ENCODE peak calls at places on chromosomes 4 and X, in six cellular contexts. One of them, this sample, is unnamed.

GRCh38 chrX:119734897-119735339 is 23.5 kb upstream of the SOWAHD start:
- DNase-seq in IMR-90: no peak
- DNase-seq in H1: no peak
- DNase-seq in trophoblast cell: no peak
- DNase-seq in neuronal stem cell: no peak
- DNase-seq in mesenchymal stem cell: no peak
- DNase-seq in this sample: no peak

GRCh38 chrX:21658152-21658737 is at the start of gene KLHL34:
- DNase-seq in H1: no peak
- DNase-seq in neuronal stem cell: no peak
- DNase-seq in mesenchymal stem cell: no peak
- DNase-seq in trophoblast cell: no peak
- DNase-seq in IMR-90: no peak
- DNase-seq in this sample: no peak

GRCh38 chr4:74932832-74933561 is at the start of gene PARM1:
- DNase-seq in neuronal stem cell: peak
- DNase-seq in H1: peak
- DNase-seq in IMR-90: peak
- DNase-seq in trophoblast cell: peak
- DNase-seq in mesenchymal stem cell: peak
- DNase-seq in this sample: peak

GRCh38 chr4:16785800-16786527 is 112.5 kb downstream of the LDB2 start:
- DNase-seq in mesenchymal stem cell: peak
- DNase-seq in IMR-90: peak
- DNase-seq in neuronal stem cell: no peak
- DNase-seq in trophoblast cell: no peak
- DNase-seq in H1: no peak
- DNase-seq in this sample: no peak

GRCh38 chr4:25925486-25926201 is 11.6 kb downstream of the SMIM20 start:
- DNase-seq in trophoblast cell: peak
- DNase-seq in IMR-90: peak
- DNase-seq in H1: peak
- DNase-seq in neuronal stem cell: no peak
- DNase-seq in mesenchymal stem cell: peak
- DNase-seq in this sample: peak

GRCh38 chrX:46298821-46299220 is 246.4 kb downstream of the ZNF674 start:
- DNase-seq in trophoblast cell: no peak
- DNase-seq in H1: no peak
- DNase-seq in mesenchymal stem cell: no peak
- DNase-seq in neuronal stem cell: no peak
- DNase-seq in IMR-90: peak
- DNase-seq in this sample: no peak

GRCh38 chr4:177222776-177223175 is 86.9 kb upstream of the NEIL3 start:
- DNase-seq in H1: no peak
- DNase-seq in mesenchymal stem cell: no peak
- DNase-seq in trophoblast cell: no peak
- DNase-seq in IMR-90: no peak
- DNase-seq in neuronal stem cell: no peak
- DNase-seq in this sample: no peak

GRCh38 chr4:126223784-126224407 is 909.1 kb downstream of the FAT4 start:
- DNase-seq in H1: no peak
- DNase-seq in IMR-90: peak
- DNase-seq in neuronal stem cell: no peak
- DNase-seq in mesenchymal stem cell: peak
- DNase-seq in trophoblast cell: peak
- DNase-seq in this sample: no peak

GRCh38 chrX:29687687-29688086 is 527.7 kb upstream of the MAGEB2 start:
- DNase-seq in neuronal stem cell: no peak
- DNase-seq in H1: no peak
- DNase-seq in mesenchymal stem cell: peak
- DNase-seq in trophoblast cell: no peak
- DNase-seq in IMR-90: peak
- DNase-seq in this sample: no peak

GRCh38 chr4:32841217-32841616 is 2121.0 kb downstream of the PCDH7 start:
- DNase-seq in H1: no peak
- DNase-seq in trophoblast cell: no peak
- DNase-seq in neuronal stem cell: no peak
- DNase-seq in IMR-90: no peak
- DNase-seq in mesenchymal stem cell: no peak
- DNase-seq in this sample: no peak

GRCh38 chr4:5940470-5941203 is 47.8 kb upstream of the CRMP1 start:
- DNase-seq in neuronal stem cell: no peak
- DNase-seq in mesenchymal stem cell: peak
- DNase-seq in IMR-90: peak
- DNase-seq in trophoblast cell: no peak
- DNase-seq in H1: no peak
- DNase-seq in this sample: peak

GRCh38 chr4:85591361-85592098 is 116.6 kb downstream of the ARHGAP24 start:
- DNase-seq in trophoblast cell: peak
- DNase-seq in neuronal stem cell: no peak
- DNase-seq in mesenchymal stem cell: peak
- DNase-seq in IMR-90: no peak
- DNase-seq in H1: no peak
- DNase-seq in this sample: no peak

GRCh38 chr4:74395633-74396032 is 30.7 kb downstream of the EREG start:
- DNase-seq in neuronal stem cell: no peak
- DNase-seq in trophoblast cell: no peak
- DNase-seq in mesenchymal stem cell: peak
- DNase-seq in H1: no peak
- DNase-seq in IMR-90: peak
- DNase-seq in this sample: no peak

GRCh38 chr4:40980318-40980883 is 230.6 kb downstream of the NSUN7 start:
- DNase-seq in trophoblast cell: peak
- DNase-seq in mesenchymal stem cell: peak
- DNase-seq in IMR-90: no peak
- DNase-seq in H1: no peak
- DNase-seq in neuronal stem cell: no peak
- DNase-seq in this sample: no peak

GRCh38 chr4:40475609-40476008 is 140.5 kb downstream of the CHRNA9 start:
- DNase-seq in H1: no peak
- DNase-seq in trophoblast cell: no peak
- DNase-seq in IMR-90: no peak
- DNase-seq in mesenchymal stem cell: no peak
- DNase-seq in neuronal stem cell: no peak
- DNase-seq in this sample: no peak

GRCh38 chr4:148062301-148062950 is 330.5 kb downstream of the ARHGAP10 start:
- DNase-seq in IMR-90: no peak
- DNase-seq in H1: no peak
- DNase-seq in mesenchymal stem cell: no peak
- DNase-seq in neuronal stem cell: no peak
- DNase-seq in trophoblast cell: no peak
- DNase-seq in this sample: no peak

GRCh38 chr4:172481802-172482508 is 668.8 kb downstream of the GALNTL6 start:
- DNase-seq in trophoblast cell: no peak
- DNase-seq in mesenchymal stem cell: no peak
- DNase-seq in IMR-90: no peak
- DNase-seq in neuronal stem cell: no peak
- DNase-seq in H1: no peak
- DNase-seq in this sample: no peak

GRCh38 chrX:130770615-130771014 is 132.4 kb downstream of the ENOX2 start:
- DNase-seq in mesenchymal stem cell: peak
- DNase-seq in IMR-90: peak
- DNase-seq in H1: no peak
- DNase-seq in neuronal stem cell: no peak
- DNase-seq in trophoblast cell: no peak
- DNase-seq in this sample: no peak

GRCh38 chr4:124833831-124834505 is 121.4 kb upstream of the ANKRD50 start:
- DNase-seq in H1: no peak
- DNase-seq in neuronal stem cell: no peak
- DNase-seq in mesenchymal stem cell: no peak
- DNase-seq in IMR-90: no peak
- DNase-seq in trophoblast cell: peak
- DNase-seq in this sample: no peak

GRCh38 chr4:169665039-169665732 is 44.8 kb downstream of the CLCN3 start:
- DNase-seq in mesenchymal stem cell: no peak
- DNase-seq in neuronal stem cell: no peak
- DNase-seq in IMR-90: no peak
- DNase-seq in trophoblast cell: no peak
- DNase-seq in H1: no peak
- DNase-seq in this sample: no peak

GRCh38 chr4:46931981-46932380 is 22.9 kb upstream of the COX7B2 start:
- DNase-seq in H1: no peak
- DNase-seq in mesenchymal stem cell: peak
- DNase-seq in IMR-90: peak
- DNase-seq in trophoblast cell: peak
- DNase-seq in neuronal stem cell: peak
- DNase-seq in this sample: peak

GRCh38 chr4:81905966-81906365 is 434.3 kb upstream of the RASGEF1B start:
- DNase-seq in IMR-90: no peak
- DNase-seq in neuronal stem cell: no peak
- DNase-seq in trophoblast cell: no peak
- DNase-seq in mesenchymal stem cell: no peak
- DNase-seq in H1: no peak
- DNase-seq in this sample: no peak

GRCh38 chr4:156798438-156798837 is 173.2 kb downstream of the PDGFC start:
- DNase-seq in mesenchymal stem cell: no peak
- DNase-seq in neuronal stem cell: no peak
- DNase-seq in H1: no peak
- DNase-seq in IMR-90: no peak
- DNase-seq in trophoblast cell: no peak
- DNase-seq in this sample: no peak

GRCh38 chr4:141538001-141538400 is 98.4 kb upstream of the IL15 start:
- DNase-seq in IMR-90: no peak
- DNase-seq in H1: no peak
- DNase-seq in mesenchymal stem cell: no peak
- DNase-seq in trophoblast cell: no peak
- DNase-seq in neuronal stem cell: no peak
- DNase-seq in this sample: no peak

GRCh38 chr4:141534985-141535384 is 101.4 kb upstream of the IL15 start:
- DNase-seq in IMR-90: peak
- DNase-seq in trophoblast cell: no peak
- DNase-seq in H1: no peak
- DNase-seq in neuronal stem cell: no peak
- DNase-seq in mesenchymal stem cell: no peak
- DNase-seq in this sample: no peak

GRCh38 chr4:141543176-141543575 is 93.2 kb upstream of the IL15 start:
- DNase-seq in neuronal stem cell: no peak
- DNase-seq in IMR-90: no peak
- DNase-seq in trophoblast cell: no peak
- DNase-seq in mesenchymal stem cell: no peak
- DNase-seq in H1: no peak
- DNase-seq in this sample: no peak

GRCh38 chr4:141541851-141542250 is 94.5 kb upstream of the IL15 start:
- DNase-seq in neuronal stem cell: no peak
- DNase-seq in IMR-90: peak
- DNase-seq in mesenchymal stem cell: peak
- DNase-seq in trophoblast cell: no peak
- DNase-seq in H1: no peak
- DNase-seq in this sample: no peak

DNA sequence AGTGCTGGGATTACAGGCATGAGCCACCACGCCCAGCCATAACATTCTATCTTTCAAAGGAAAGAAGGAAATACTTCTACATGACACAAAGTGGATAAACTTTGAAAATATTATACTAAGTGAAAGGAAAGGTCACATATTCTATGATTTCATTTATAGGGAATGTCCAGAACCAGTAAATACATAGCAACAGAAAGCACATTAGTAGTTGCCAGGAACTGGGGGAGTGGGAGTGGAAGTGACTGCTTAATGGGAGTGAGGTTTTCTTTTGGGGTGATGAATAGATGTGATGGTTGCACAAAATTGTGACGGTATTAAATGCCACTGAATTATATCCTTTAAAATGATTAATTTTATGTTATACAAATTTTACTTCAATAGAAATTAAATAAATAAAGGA is 95.7 kb upstream of the IL15 start:
- DNase-seq in trophoblast cell: no peak
- DNase-seq in mesenchymal stem cell: peak
- DNase-seq in neuronal stem cell: no peak
- DNase-seq in H1: no peak
- DNase-seq in IMR-90: peak
- DNase-seq in this sample: no peak
- H4K91ac ChIP-seq in trophoblast cell: no peak
- H4K91ac ChIP-seq in mesenchymal stem cell: no peak
- H4K91ac ChIP-seq in neuronal stem cell: no peak
- H4K91ac ChIP-seq in H1: no peak
- H4K91ac ChIP-seq in IMR-90: no peak
- H4K91ac ChIP-seq in this sample: no peak

GRCh38 chr4:185383451-185383850 is 12.3 kb downstream of the LRP2BP start:
- DNase-seq in mesenchymal stem cell: no peak
- DNase-seq in neuronal stem cell: no peak
- DNase-seq in H1: no peak
- DNase-seq in trophoblast cell: peak
- DNase-seq in IMR-90: no peak
- DNase-seq in this sample: no peak
- H3K4me2 ChIP-seq in mesenchymal stem cell: no peak
- H3K4me2 ChIP-seq in neuronal stem cell: no peak
- H3K4me2 ChIP-seq in H1: no peak
- H3K4me2 ChIP-seq in trophoblast cell: no peak
- H3K4me2 ChIP-seq in IMR-90: no peak
- H3K4me2 ChIP-seq in this sample: no peak

GRCh38 chr4:39053983-39054382 is 8.0 kb upstream of the KLHL5 start:
- DNase-seq in H1: no peak
- DNase-seq in trophoblast cell: no peak
- DNase-seq in neuronal stem cell: no peak
- DNase-seq in IMR-90: no peak
- DNase-seq in mesenchymal stem cell: no peak
- DNase-seq in this sample: no peak

GRCh38 chr4:39048291-39048690 is 13.7 kb upstream of the KLHL5 start:
- DNase-seq in trophoblast cell: no peak
- DNase-seq in neuronal stem cell: no peak
- DNase-seq in mesenchymal stem cell: peak
- DNase-seq in H1: no peak
- DNase-seq in IMR-90: peak
- DNase-seq in this sample: no peak

GRCh38 chr4:39051454-39051853 is 10.6 kb upstream of the KLHL5 start:
- DNase-seq in trophoblast cell: no peak
- DNase-seq in IMR-90: no peak
- DNase-seq in neuronal stem cell: no peak
- DNase-seq in mesenchymal stem cell: no peak
- DNase-seq in H1: no peak
- DNase-seq in this sample: no peak

GRCh38 chr4:39047691-39048090 is 14.3 kb upstream of the KLHL5 start:
- DNase-seq in IMR-90: peak
- DNase-seq in mesenchymal stem cell: peak
- DNase-seq in neuronal stem cell: no peak
- DNase-seq in trophoblast cell: no peak
- DNase-seq in H1: no peak
- DNase-seq in this sample: no peak

GRCh38 chr4:39050590-39050989 is 11.4 kb upstream of the KLHL5 start:
- DNase-seq in mesenchymal stem cell: no peak
- DNase-seq in IMR-90: no peak
- DNase-seq in trophoblast cell: no peak
- DNase-seq in H1: no peak
- DNase-seq in neuronal stem cell: no peak
- DNase-seq in this sample: no peak
- H4K91ac ChIP-seq in mesenchymal stem cell: no peak
- H4K91ac ChIP-seq in IMR-90: no peak
- H4K91ac ChIP-seq in trophoblast cell: no peak
- H4K91ac ChIP-seq in H1: no peak
- H4K91ac ChIP-seq in neuronal stem cell: no peak
- H4K91ac ChIP-seq in this sample: no peak

DNA sequence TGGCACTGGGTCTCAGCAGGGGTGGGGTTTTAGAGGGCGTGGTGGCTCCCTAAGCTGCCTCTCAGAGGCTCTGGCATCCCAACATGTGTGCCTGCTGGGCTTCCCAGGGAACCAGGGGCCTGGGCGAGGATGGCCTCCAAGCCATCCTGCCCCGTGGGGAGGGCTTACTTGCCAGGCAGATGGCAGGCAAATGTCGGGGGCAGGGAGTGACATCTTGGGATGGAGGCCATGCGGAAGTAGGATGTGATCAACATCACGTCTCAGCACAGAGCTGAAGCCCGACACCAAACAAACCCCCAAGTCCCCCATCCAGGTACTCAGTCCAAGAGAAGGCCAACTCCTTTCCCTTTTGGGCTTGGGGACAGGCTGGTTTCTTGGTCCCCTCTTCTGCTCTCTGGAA is 4.7 kb downstream of the L1CAM start:
- DNase-seq in mesenchymal stem cell: no peak
- DNase-seq in neuronal stem cell: no peak
- DNase-seq in H1: no peak
- DNase-seq in IMR-90: no peak
- DNase-seq in trophoblast cell: no peak
- DNase-seq in this sample: no peak
- H3K4me2 ChIP-seq in mesenchymal stem cell: no peak
- H3K4me2 ChIP-seq in neuronal stem cell: no peak
- H3K4me2 ChIP-seq in H1: no peak
- H3K4me2 ChIP-seq in IMR-90: no peak
- H3K4me2 ChIP-seq in trophoblast cell: no peak
- H3K4me2 ChIP-seq in this sample: no peak